ENCODE peak calls at places on chromosomes 16 and 17, in six cellular contexts. One of them, this sample, is unnamed.

GRCh38 chr16:57084257-57084770 is 8.1 kb upstream of the CPNE2 start:
- DNase-seq in K562: peak; percentile 82
- DNase-seq in HCT116: peak; percentile 63
- DNase-seq in NT2/D1: peak; percentile 72
- DNase-seq in H1: peak; percentile 53
- DNase-seq in GM12878: peak; percentile 25
- DNase-seq in this sample: peak; percentile 54

GRCh38 chr16:50304467-50305440 is 38.4 kb downstream of the ADCY7 start:
- DNase-seq in GM12878: no peak
- DNase-seq in HCT116: no peak
- DNase-seq in H1: no peak
- DNase-seq in NT2/D1: no peak
- DNase-seq in K562: no peak
- DNase-seq in this sample: no peak

GRCh38 chr17:57289130-57289529 is 32.8 kb downstream of the MSI2 start:
- DNase-seq in HCT116: no peak
- DNase-seq in NT2/D1: no peak
- DNase-seq in H1: no peak
- DNase-seq in K562: no peak
- DNase-seq in GM12878: no peak
- DNase-seq in this sample: no peak

GRCh38 chr17:17149520-17150449 is 56.3 kb downstream of the PLD6 start:
- DNase-seq in HCT116: no peak
- DNase-seq in K562: no peak
- DNase-seq in H1: no peak
- DNase-seq in NT2/D1: no peak
- DNase-seq in GM12878: no peak
- DNase-seq in this sample: no peak

GRCh38 chr16:28986492-28986891 is 1.6 kb downstream of the LAT start:
- DNase-seq in HCT116: no peak
- DNase-seq in K562: no peak
- DNase-seq in NT2/D1: no peak
- DNase-seq in H1: no peak
- DNase-seq in GM12878: no peak
- DNase-seq in this sample: no peak

GRCh38 chr16:85615014-85615851 is 2.1 kb downstream of the GSE1 start:
- DNase-seq in NT2/D1: no peak
- DNase-seq in HCT116: peak; percentile 93
- DNase-seq in GM12878: no peak
- DNase-seq in H1: no peak
- DNase-seq in K562: peak; percentile 68
- DNase-seq in this sample: peak; percentile 79

GRCh38 chr17:3400008-3400407 is 1.8 kb upstream of the OR1E1 start:
- DNase-seq in HCT116: no peak
- DNase-seq in NT2/D1: no peak
- DNase-seq in GM12878: no peak
- DNase-seq in H1: no peak
- DNase-seq in K562: no peak
- DNase-seq in this sample: no peak

GRCh38 chr17:36901506-36901905 is 35.8 kb upstream of the LHX1 start:
- DNase-seq in H1: peak; percentile 64
- DNase-seq in GM12878: no peak
- DNase-seq in K562: no peak
- DNase-seq in HCT116: no peak
- DNase-seq in NT2/D1: no peak
- DNase-seq in this sample: peak; percentile 16

GRCh38 chr16:11100239-11100750 is 155.7 kb downstream of the SOCS1 start:
- DNase-seq in GM12878: peak; percentile 74
- DNase-seq in NT2/D1: peak; percentile 78
- DNase-seq in K562: peak; percentile 91
- DNase-seq in HCT116: peak; percentile 23
- DNase-seq in H1: peak; percentile 23
- DNase-seq in this sample: no peak

GRCh38 chr17:82235775-82236141 is 6.9 kb downstream of the SLC16A3 start:
- DNase-seq in NT2/D1: no peak
- DNase-seq in GM12878: no peak
- DNase-seq in H1: no peak
- DNase-seq in K562: peak; percentile 51
- DNase-seq in HCT116: no peak
- DNase-seq in this sample: no peak

GRCh38 chr16:83005653-83006160 is 378.9 kb downstream of the CDH13 start:
- DNase-seq in GM12878: no peak
- DNase-seq in NT2/D1: no peak
- DNase-seq in K562: no peak
- DNase-seq in HCT116: no peak
- DNase-seq in H1: no peak
- DNase-seq in this sample: no peak

GRCh38 chr17:39671651-39672521 is 3.6 kb downstream of the PNMT start:
- DNase-seq in GM12878: no peak
- DNase-seq in NT2/D1: no peak
- DNase-seq in HCT116: peak; percentile 18
- DNase-seq in K562: peak; percentile 72
- DNase-seq in H1: no peak
- DNase-seq in this sample: peak; percentile 67

GRCh38 chr17:81511800-81512559 is 619 bp downstream of the ACTG1 start:
- DNase-seq in HCT116: no peak
- DNase-seq in K562: no peak
- DNase-seq in NT2/D1: no peak
- DNase-seq in H1: no peak
- DNase-seq in GM12878: no peak
- DNase-seq in this sample: no peak

GRCh38 chr16:23807028-23807427 is 28.8 kb upstream of the PRKCB start:
- DNase-seq in HCT116: no peak
- DNase-seq in GM12878: no peak
- DNase-seq in K562: no peak
- DNase-seq in NT2/D1: no peak
- DNase-seq in H1: no peak
- DNase-seq in this sample: no peak

GRCh38 chr17:22123536-22124281 is 431.4 kb downstream of the KCNJ18 start:
- DNase-seq in HCT116: no peak
- DNase-seq in NT2/D1: no peak
- DNase-seq in GM12878: no peak
- DNase-seq in H1: no peak
- DNase-seq in K562: no peak
- DNase-seq in this sample: no peak

GRCh38 chr17:42039794-42040763 is 10.3 kb downstream of the C17orf113 start:
- DNase-seq in H1: no peak
- DNase-seq in HCT116: no peak
- DNase-seq in GM12878: no peak
- DNase-seq in NT2/D1: no peak
- DNase-seq in K562: no peak
- DNase-seq in this sample: no peak

GRCh38 chr17:1109606-1110523 is 69.9 kb downstream of the ABR start:
- DNase-seq in NT2/D1: no peak
- DNase-seq in K562: no peak
- DNase-seq in HCT116: no peak
- DNase-seq in GM12878: no peak
- DNase-seq in H1: no peak
- DNase-seq in this sample: peak; percentile 39

GRCh38 chr16:3578610-3579551 is 1.7 kb upstream of the NLRC3 start:
- DNase-seq in GM12878: peak; percentile 56
- DNase-seq in HCT116: no peak
- DNase-seq in K562: no peak
- DNase-seq in NT2/D1: no peak
- DNase-seq in H1: no peak
- DNase-seq in this sample: no peak

GRCh38 chr17:82531431-82531881 is 11.9 kb downstream of the FOXK2 start:
- DNase-seq in H1: no peak
- DNase-seq in K562: no peak
- DNase-seq in NT2/D1: no peak
- DNase-seq in HCT116: no peak
- DNase-seq in GM12878: no peak
- DNase-seq in this sample: no peak

GRCh38 chr16:20849587-20850390 is 43.5 kb downstream of the REXO5 start:
- DNase-seq in NT2/D1: peak; percentile 63
- DNase-seq in K562: peak; percentile 74
- DNase-seq in GM12878: no peak
- DNase-seq in H1: no peak
- DNase-seq in HCT116: peak; percentile 40
- DNase-seq in this sample: peak; percentile 68

GRCh38 chr17:68800731-68801130 is 154.5 kb downstream of the ABCA8 start:
- DNase-seq in NT2/D1: no peak
- DNase-seq in H1: no peak
- DNase-seq in HCT116: no peak
- DNase-seq in K562: no peak
- DNase-seq in GM12878: no peak
- DNase-seq in this sample: no peak

GRCh38 chr17:50102164-50102991 is 7.2 kb downstream of the PDK2 start:
- DNase-seq in NT2/D1: no peak
- DNase-seq in K562: no peak
- DNase-seq in GM12878: no peak
- DNase-seq in HCT116: no peak
- DNase-seq in H1: no peak
- DNase-seq in this sample: peak; percentile 92

GRCh38 chr16:28301620-28302019 is 9.3 kb downstream of the SBK1 start:
- DNase-seq in K562: no peak
- DNase-seq in GM12878: no peak
- DNase-seq in NT2/D1: no peak
- DNase-seq in H1: no peak
- DNase-seq in HCT116: no peak
- DNase-seq in this sample: no peak

GRCh38 chr17:76585649-76586593 is at the start of gene ST6GALNAC2:
- DNase-seq in NT2/D1: no peak
- DNase-seq in H1: no peak
- DNase-seq in HCT116: peak; percentile 42
- DNase-seq in K562: no peak
- DNase-seq in GM12878: no peak
- DNase-seq in this sample: peak; percentile 66

GRCh38 chr16:90008708-90009145 is 10.5 kb downstream of the DBNDD1 start:
- DNase-seq in GM12878: no peak
- DNase-seq in NT2/D1: no peak
- DNase-seq in H1: no peak
- DNase-seq in K562: no peak
- DNase-seq in HCT116: no peak
- DNase-seq in this sample: no peak

GRCh38 chr16:4597174-4597573 is 17.5 kb downstream of the UBALD1 start:
- DNase-seq in NT2/D1: no peak
- DNase-seq in H1: no peak
- DNase-seq in GM12878: no peak
- DNase-seq in HCT116: no peak
- DNase-seq in K562: no peak
- DNase-seq in this sample: no peak

DNA sequence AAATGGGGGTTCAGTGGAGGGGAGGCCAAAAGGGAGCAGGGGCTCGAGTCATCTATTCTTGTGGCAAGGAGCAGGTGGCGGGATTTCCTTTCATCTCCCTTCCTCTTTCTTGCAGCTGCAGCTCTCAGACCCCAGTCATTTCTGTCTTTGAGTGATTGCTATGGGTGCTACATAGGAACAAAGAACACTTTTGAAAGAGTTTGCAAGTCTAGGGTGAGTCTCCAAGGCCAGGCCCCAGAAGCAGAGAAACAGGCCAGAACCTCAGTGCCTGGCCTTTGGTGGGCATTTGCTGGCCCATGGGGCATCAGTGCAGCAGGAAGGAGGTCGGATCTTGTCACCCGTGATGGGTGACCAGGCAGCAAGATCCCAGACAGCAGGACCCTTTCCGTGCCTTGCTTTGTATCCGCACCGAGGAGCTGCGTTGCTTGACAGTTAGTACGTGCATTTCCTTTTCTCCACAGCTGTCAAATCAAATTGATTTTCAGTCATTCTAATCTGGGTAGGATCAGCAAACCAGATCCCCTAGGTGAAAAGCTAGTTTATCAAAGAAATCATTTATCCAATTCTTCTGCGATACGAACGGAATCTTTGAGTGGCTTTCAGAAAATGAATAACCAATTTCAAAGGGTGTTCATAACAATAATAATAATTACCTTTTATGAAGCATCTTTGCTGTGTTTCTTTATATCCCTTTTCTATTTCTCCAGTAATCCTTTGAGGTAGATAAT is 244.6 kb upstream of the MAF start:
- DNase-seq in HCT116: no peak
- DNase-seq in GM12878: peak; percentile 40
- DNase-seq in NT2/D1: no peak
- DNase-seq in H1: no peak
- DNase-seq in K562: no peak
- DNase-seq in this sample: no peak
- H3K27me3 ChIP-seq in HCT116: no peaks in the 10 kb centered on the region
- H3K27me3 ChIP-seq in GM12878: no peaks in the 10 kb centered on the region
- H3K27me3 ChIP-seq in NT2/D1: no peaks in the 10 kb centered on the region
- H3K27me3 ChIP-seq in H1: no peaks in the 10 kb centered on the region
- H3K27me3 ChIP-seq in K562: no peaks in the 10 kb centered on the region
- H3K27me3 ChIP-seq in this sample: no peaks in the 10 kb centered on the region

DNA sequence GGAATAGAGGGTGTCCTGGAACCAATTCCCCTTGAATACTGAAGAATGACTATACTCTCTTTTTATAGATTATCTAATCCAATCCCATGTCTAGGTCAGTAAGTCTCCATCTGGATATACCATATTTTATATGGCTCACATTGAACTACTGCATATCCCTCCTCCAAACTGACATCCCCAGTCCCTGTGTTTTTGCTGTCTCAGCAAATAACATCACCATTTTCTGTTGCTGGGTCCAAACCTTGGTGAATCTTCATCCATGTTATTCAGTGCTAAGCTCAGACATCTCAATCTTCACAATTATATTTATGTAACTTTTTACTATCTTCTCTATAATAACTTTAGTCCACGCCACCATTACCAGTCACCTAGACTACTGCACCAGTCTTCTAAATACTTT is 269.6 kb upstream of the CNTNAP4 start:
- DNase-seq in NT2/D1: no peak
- DNase-seq in K562: no peak
- DNase-seq in GM12878: no peak
- DNase-seq in H1: no peak
- DNase-seq in HCT116: no peak
- DNase-seq in this sample: no peak
- TF ChIP-seq ZNF274 in NT2/D1: no peak
- TF ChIP-seq ZNF274 in K562: no peak
- TF ChIP-seq ZNF274 in GM12878: no peak
- TF ChIP-seq ZNF274 in H1: no peak
- TF ChIP-seq ZNF274 in HCT116: no peak
- TF ChIP-seq ZNF274 in this sample: no peak

GRCh38 chr17:79340771-79341528 is 266.3 kb downstream of the ENGASE start:
- DNase-seq in HCT116: no peak
- DNase-seq in K562: no peak
- DNase-seq in H1: no peak
- DNase-seq in GM12878: peak; percentile 81
- DNase-seq in NT2/D1: no peak
- DNase-seq in this sample: no peak
- H3K27me3 ChIP-seq in HCT116: peaks cover 90% of the 10 kb centered on the region
- H3K27me3 ChIP-seq in K562: peaks cover 4% of the 10 kb centered on the region
- H3K27me3 ChIP-seq in H1: no peaks in the 10 kb centered on the region
- H3K27me3 ChIP-seq in GM12878: no peaks in the 10 kb centered on the region
- H3K27me3 ChIP-seq in NT2/D1: peaks cover 3% of the 10 kb centered on the region
- H3K27me3 ChIP-seq in this sample: peaks cover 56% of the 10 kb centered on the region

GRCh38 chr17:8577868-8578267 is 52.7 kb downstream of the MYH10 start:
- DNase-seq in HCT116: no peak
- DNase-seq in K562: no peak
- DNase-seq in H1: no peak
- DNase-seq in GM12878: no peak
- DNase-seq in NT2/D1: no peak
- DNase-seq in this sample: no peak

GRCh38 chr17:8576895-8577294 is 53.6 kb downstream of the MYH10 start:
- DNase-seq in H1: no peak
- DNase-seq in NT2/D1: no peak
- DNase-seq in K562: no peak
- DNase-seq in GM12878: no peak
- DNase-seq in HCT116: no peak
- DNase-seq in this sample: no peak

GRCh38 chr17:8572767-8573166 is 57.8 kb downstream of the MYH10 start:
- DNase-seq in NT2/D1: no peak
- DNase-seq in GM12878: no peak
- DNase-seq in HCT116: no peak
- DNase-seq in H1: no peak
- DNase-seq in K562: no peak
- DNase-seq in this sample: no peak

GRCh38 chr17:8574687-8575086 is 55.8 kb downstream of the MYH10 start:
- DNase-seq in NT2/D1: no peak
- DNase-seq in K562: peak; percentile 7
- DNase-seq in GM12878: no peak
- DNase-seq in H1: no peak
- DNase-seq in HCT116: no peak
- DNase-seq in this sample: peak; percentile 10
- TF ChIP-seq ZNF274 in NT2/D1: no peak
- TF ChIP-seq ZNF274 in K562: no peak
- TF ChIP-seq ZNF274 in GM12878: no peak
- TF ChIP-seq ZNF274 in H1: no peak
- TF ChIP-seq ZNF274 in HCT116: no peak
- TF ChIP-seq ZNF274 in this sample: no peak

This sample was measured in HepG2.